ENCODE peak calls at places on chromosomes 16 and 17, in five cellular contexts. Q is fibroblast of lung; C is tibial nerve; X is mammary epithelial cell; P is naive thymus-derived CD4-positive, alpha-beta T cell. A is an unnamed sample.

GRCh38 chr17:79444226-79444625 is 166.6 kb downstream of the RBFOX3 start:
- DNase-seq in X (no peak), P (no peak), C (no peak), Q (no peak), A (no peak)

GRCh38 chr16:77723108-77723514 is 797 bp downstream of the NUDT7 start:
- DNase-seq in X (peak; percentile 14), Q (peak; percentile 76), P (no peak), C (peak; percentile 9), A (no peak)

GRCh38 chr16:20763461-20764232 is at the start of gene ACSM3:
- DNase-seq in Q (peak; percentile 71), P (peak; percentile 51), X (peak; percentile 81), C (peak; percentile 53), A (no peak)

GRCh38 chr17:19384723-19385391 is 2.1 kb downstream of the MFAP4 start:
- DNase-seq in C (peak; percentile 92), Q (peak; percentile 70), X (no peak), P (no peak), A (no peak)

GRCh38 chr17:76161113-76161512 is 20.1 kb upstream of the FOXJ1 start:
- DNase-seq in Q (no peak), C (peak; percentile 28), X (no peak), P (no peak), A (no peak)

GRCh38 chr17:339193-340061 is 13.2 kb downstream of the RPH3AL start:
- DNase-seq in Q (no peak), P (no peak), X (no peak), C (no peak), A (no peak)

GRCh38 chr17:9195961-9196668 is 174.8 kb downstream of the NTN1 start:
- DNase-seq in X (no peak), Q (no peak), C (no peak), P (no peak), A (no peak)

GRCh38 chr16:77331802-77332586 is 102.8 kb downstream of the ADAMTS18 start:
- DNase-seq in X (no peak), Q (no peak), P (no peak), C (no peak), A (no peak)

GRCh38 chr16:280005-280421 is 378 bp upstream of the ARHGDIG start:
- DNase-seq in Q (no peak), P (no peak), X (no peak), C (no peak), A (no peak)

GRCh38 chr17:27654654-27655524 is 23.9 kb downstream of the LGALS9 start:
- DNase-seq in P (peak; percentile 74), Q (peak; percentile 32), X (peak; percentile 47), C (peak; percentile 72), A (peak; percentile 21)

GRCh38 chr16:82046941-82047340 is 11.9 kb downstream of the HSD17B2 start:
- DNase-seq in C (no peak), X (no peak), P (no peak), Q (no peak), A (no peak)

GRCh38 chr17:3892095-3892998 is 506 bp downstream of the CAMKK1 start:
- DNase-seq in X (no peak), Q (peak; percentile 70), C (peak; percentile 77), P (peak; percentile 80), A (no peak)

GRCh38 chr17:72239548-72239947 is 118.7 kb downstream of the SOX9 start:
- DNase-seq in Q (no peak), X (no peak), C (no peak), P (no peak), A (no peak)
- H3K4me3 ChIP-seq in Q (no peak overlapping the region), X (no peak overlapping the region), C (no peak overlapping the region), P (no peak overlapping the region), A (no peak overlapping the region)

GRCh38 chr16:74626741-74627416 is 20.0 kb upstream of the GLG1 start:
- DNase-seq in Q (peak; percentile 32), C (no peak), X (no peak), P (no peak), A (no peak)
- H3K27ac ChIP-seq in Q (no peak overlapping the region), C (no peak overlapping the region), X (no peak overlapping the region), P (peak overlapping the region; percentile 2), A (no peak overlapping the region)

GRCh38 chr16:88899901-88900648 is 33.6 kb upstream of the PABPN1L start:
- DNase-seq in C (no peak), Q (no peak), X (no peak), P (no peak), A (no peak)

GRCh38 chr16:88901718-88902337 is 35.4 kb upstream of the PABPN1L start:
- DNase-seq in P (no peak), C (no peak), X (no peak), Q (no peak), A (no peak)

GRCh38 chr16:88903267-88903666 is 36.8 kb upstream of the PABPN1L start:
- DNase-seq in P (no peak), X (no peak), C (no peak), Q (no peak), A (no peak)

GRCh38 chr16:88902744-88903143 is 36.3 kb upstream of the PABPN1L start:
- DNase-seq in X (no peak), Q (no peak), C (no peak), P (no peak), A (no peak)

GRCh38 chr16:88900653-88901052 is 34.2 kb upstream of the PABPN1L start:
- DNase-seq in C (no peak), P (no peak), Q (no peak), X (no peak), A (no peak)
- H3K4me1 ChIP-seq in C (no peaks in the 10 kb centered on the region), P (no peaks in the 10 kb centered on the region), Q (no peaks in the 10 kb centered on the region), X (no peaks in the 10 kb centered on the region), A (peaks cover 8% of the 10 kb centered on the region)

DNA sequence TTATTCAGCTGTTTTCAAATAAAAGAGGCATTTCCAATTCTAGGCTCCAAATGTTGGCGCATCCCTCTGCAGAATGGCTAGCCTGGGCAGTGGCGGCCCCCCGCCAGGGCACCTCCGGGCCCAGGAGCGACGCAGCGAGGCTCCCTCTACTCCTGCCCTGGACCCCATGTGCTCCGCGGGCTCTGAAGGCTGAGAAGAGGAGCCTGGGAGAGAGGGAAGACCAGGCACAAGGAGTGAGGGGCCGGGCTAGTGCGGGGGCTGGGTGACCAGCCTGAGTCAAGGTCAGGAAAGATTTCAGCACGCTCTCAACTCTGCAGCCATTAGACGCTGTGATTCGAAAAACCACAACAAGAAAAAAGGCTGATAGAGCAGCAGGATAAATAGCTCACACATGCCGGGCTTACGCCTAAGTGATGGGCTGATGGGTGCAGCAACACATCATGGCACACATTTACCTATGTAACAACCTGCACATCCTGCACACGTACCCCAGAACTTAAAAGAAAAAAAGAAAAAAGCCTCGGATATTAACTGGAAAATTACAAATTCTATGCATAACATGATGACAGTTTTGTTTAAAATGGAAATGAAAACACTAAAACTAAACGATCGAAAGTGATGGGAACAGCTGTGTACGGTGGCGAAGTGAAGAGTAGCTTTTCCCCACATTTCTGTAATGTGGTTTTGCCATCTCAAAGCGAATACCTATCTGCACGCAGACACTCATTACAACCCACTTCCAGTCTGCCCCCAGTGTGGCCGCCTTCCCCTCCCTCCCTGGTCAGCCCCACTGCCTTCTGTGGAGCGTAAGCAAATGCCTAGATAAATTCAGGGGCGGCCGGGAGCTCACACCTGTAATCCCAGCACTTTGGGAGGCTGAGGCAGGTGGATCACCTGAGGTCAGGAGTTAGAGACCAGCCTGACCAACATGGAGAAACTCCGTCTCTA is 44.4 kb downstream of the MAP1LC3B start:
- DNase-seq in X (no peak), P (peak; percentile 38), Q (peak; percentile 70), C (no peak), A (no peak)
- H3K4me3 ChIP-seq in X (no peak overlapping the region), P (no peak overlapping the region), Q (peak overlapping the region; percentile 37), C (peak overlapping the region; percentile 9), A (no peak overlapping the region)

A was measured in keratinocyte.